ENCODE peak calls at places on chromosomes 1 and 21, in four cellular contexts. S, B, O and W are unnamed samples.
A peak's percentile ranks its signal among the peaks of the same experiment; 100 is the strongest.

GRCh38 chr1:191592111-191592510 is 566.2 kb upstream of the RGS18 start:
- DNase-seq in B (no peak), O (no peak), S (no peak), W (no peak)

GRCh38 chr1:185108324-185108723 is 48.4 kb downstream of the TRMT1L start:
- DNase-seq in S (no peak), O (no peak), B (no peak), W (no peak)

GRCh38 chr1:55212349-55213028 is 2.7 kb downstream of the USP24 start:
- DNase-seq in S (no peak), B (peak; percentile 52), O (no peak), W (no peak)

GRCh38 chr1:229032455-229032854 is 238.5 kb upstream of the RAB4A start:
- DNase-seq in B (no peak), O (peak; percentile 5), S (no peak), W (no peak)

GRCh38 chr1:218411101-218411500 is 66.0 kb downstream of the TGFB2 start:
- DNase-seq in B (no peak), O (no peak), S (no peak), W (no peak)

GRCh38 chr1:38941527-38942019 is at the start of gene RHBDL2:
- DNase-seq in B (no peak), O (no peak), S (peak; percentile 62), W (no peak)

GRCh38 chr1:192763756-192764155 is 45.1 kb upstream of the RGS2 start:
- DNase-seq in O (no peak), B (no peak), S (no peak), W (no peak)

GRCh38 chr1:214566158-214567104 is 15.0 kb upstream of the PTPN14 start:
- DNase-seq in S (no peak), B (no peak), O (no peak), W (no peak)

GRCh38 chr1:234486858-234487830 is 8.2 kb upstream of the TARBP1 start:
- DNase-seq in O (peak; percentile 77), B (no peak), S (peak; percentile 58), W (peak; percentile 20)

GRCh38 chr1:195733826-195734225 is 874.4 kb downstream of the KCNT2 start:
- DNase-seq in O (peak; percentile 41), B (no peak), S (no peak), W (no peak)

GRCh38 chr1:98331232-98331631 is 330.3 kb upstream of the SNX7 start:
- DNase-seq in S (no peak), B (no peak), O (peak; percentile 68), W (no peak)

GRCh38 chr1:167642501-167642826 is 12.4 kb downstream of the RCSD1 start:
- DNase-seq in B (no peak), S (no peak), O (no peak), W (no peak)

GRCh38 chr21:44916965-44917364 is 3.7 kb downstream of the ITGB2 start:
- DNase-seq in S (no peak), O (no peak), B (no peak), W (no peak)

GRCh38 chr21:35609263-35609662 is 451.1 kb downstream of the SETD4 start:
- DNase-seq in B (no peak), O (no peak), S (no peak), W (no peak)

GRCh38 chr21:39022901-39023693 is 160.2 kb downstream of the PSMG1 start:
- DNase-seq in O (no peak), B (no peak), S (no peak), W (no peak)

GRCh38 chr1:181133969-181134418 is 45.5 kb downstream of the IER5 start:
- DNase-seq in B (no peak), O (no peak), S (no peak), W (no peak)

GRCh38 chr1:20031161-20031560 is 38.8 kb upstream of the PLA2G5 start:
- DNase-seq in B (no peak), O (no peak), S (no peak), W (no peak)
- H3K4me1 ChIP-seq in B (no peaks in the 10 kb centered on the region), O (no peaks in the 10 kb centered on the region), S (no peaks in the 10 kb centered on the region), W (no peaks in the 10 kb centered on the region)

DNA sequence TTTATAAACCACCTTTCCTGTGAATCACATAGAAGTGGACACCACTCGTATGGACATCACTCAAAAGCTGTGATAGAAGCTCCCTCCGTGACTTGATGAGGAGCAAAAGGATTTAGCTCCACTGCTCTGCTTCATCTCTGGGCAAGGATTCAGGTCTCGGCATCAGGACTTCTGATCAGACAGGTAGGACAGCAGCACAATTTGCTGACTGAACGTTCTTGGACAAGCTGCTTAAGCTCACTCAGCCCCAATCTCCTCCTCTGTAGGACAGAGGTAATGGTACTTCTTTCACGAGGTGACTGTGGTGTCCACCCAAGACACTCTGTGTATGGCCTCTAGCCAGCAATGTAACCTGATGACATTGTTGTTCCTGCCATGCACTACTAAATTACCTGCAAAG is 122.6 kb upstream of the AJAP1 start:
- DNase-seq in B (no peak), S (no peak), O (no peak), W (no peak)
- H3K27ac ChIP-seq in B (no peak overlapping the region), S (no peak overlapping the region), O (no peak overlapping the region), W (no peak overlapping the region)

GRCh38 chr1:204212715-204213114 is 1.1 kb downstream of the GOLT1A start:
- DNase-seq in S (no peak), O (no peak), B (no peak), W (no peak)
- H3K4me3 ChIP-seq in S (no peak overlapping the region), O (no peak overlapping the region), B (no peak overlapping the region), W (no peak overlapping the region)

GRCh38 chr1:45612941-45613579 is 10.8 kb downstream of the CCDC17 start:
- DNase-seq in B (no peak), O (no peak), S (no peak), W (no peak)
- H3K4me1 ChIP-seq in B (no peaks in the 10 kb centered on the region), O (no peaks in the 10 kb centered on the region), S (no peaks in the 10 kb centered on the region), W (peaks cover 8% of the 10 kb centered on the region)

GRCh38 chr1:23530750-23531651 is at the start of gene E2F2:
- DNase-seq in O (peak; percentile 95), B (peak; percentile 85), S (peak; percentile 86), W (peak; percentile 86)
- H3K27ac ChIP-seq in O (peak within 1 kb of the TSS; percentile 93), B (no peak within 1 kb of the TSS), S (no peak within 1 kb of the TSS), W (peak within 1 kb of the TSS; percentile 60)

DNA sequence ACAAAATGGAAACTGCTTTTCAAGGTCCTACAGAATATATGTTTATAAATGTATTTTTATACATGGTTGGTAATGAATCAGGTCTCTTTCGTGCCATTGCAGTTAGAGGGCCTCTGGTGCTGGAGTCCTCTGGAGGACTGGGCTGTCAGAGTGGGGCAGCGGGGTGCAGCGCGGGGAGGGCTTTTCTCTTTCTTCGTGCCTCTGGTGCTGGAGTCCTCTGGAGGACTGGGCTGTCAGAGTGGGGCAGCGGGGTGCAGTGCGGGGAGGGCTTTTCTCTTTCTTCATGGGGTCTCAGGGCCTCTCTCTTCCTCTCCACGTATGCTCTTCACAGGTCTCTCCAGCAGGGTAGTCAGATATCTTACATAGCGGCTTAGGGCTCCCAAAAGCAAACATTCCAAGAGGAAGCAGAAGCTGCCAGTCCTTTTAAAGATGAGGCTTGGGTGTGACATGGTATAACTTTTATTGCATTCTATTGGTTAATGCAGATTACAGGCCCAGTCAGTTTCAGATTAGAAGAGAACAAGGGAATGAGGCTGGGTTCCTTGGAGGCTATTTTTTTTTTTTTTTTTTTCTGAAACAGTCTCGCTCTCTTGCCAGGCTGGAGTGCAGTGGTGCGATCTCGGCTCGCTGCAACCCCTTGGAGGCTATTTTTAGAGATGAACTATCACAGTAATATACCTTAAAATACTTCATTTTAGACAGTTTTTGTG is 13.1 kb downstream of the SDCCAG8 start:
- DNase-seq in S (no peak), O (no peak), B (no peak), W (no peak)
- H3K4me3 ChIP-seq in S (no peak overlapping the region), O (no peak overlapping the region), B (no peak overlapping the region), W (no peak overlapping the region)

GRCh38 chr1:161012420-161012819 is 8.5 kb downstream of the F11R start:
- DNase-seq in S (no peak), B (no peak), O (no peak), W (no peak)
- H3K4me1 ChIP-seq in S (no peaks in the 10 kb centered on the region), B (peaks cover 26% of the 10 kb centered on the region), O (no peaks in the 10 kb centered on the region), W (peaks cover 27% of the 10 kb centered on the region)

GRCh38 chr1:21238141-21238800 is 52.0 kb downstream of the ECE1 start:
- DNase-seq in S (no peak), O (no peak), B (no peak), W (no peak)
- H3K27ac ChIP-seq in S (peak overlapping the region; percentile 79), O (no peak overlapping the region), B (no peak overlapping the region), W (no peak overlapping the region)